ENCODE peak calls at places on chromosomes 3 and 15, in five cellular contexts. G is A549; I is AG08396; J is B cell; X is activated naive CD4-positive, alpha-beta T cell. P is an unnamed sample.

GRCh38 chr15:43218908-43219706 is 1.7 kb downstream of the EPB42 start:
- DNase-seq in G (no peak), I (no peak), J (no peak), X (no peak), P (peak; percentile 64)

GRCh38 chr3:192259661-192260060 is 467.7 kb downstream of the FGF12 start:
- DNase-seq in G (no peak), I (no peak), J (no peak), X (no peak), P (no peak)

GRCh38 chr3:119779731-119780383 is 2.0 kb upstream of the NR1I2 start:
- DNase-seq in G (no peak), I (no peak), J (no peak), X (no peak), P (no peak)

GRCh38 chr3:71430941-71431552 is 152.5 kb downstream of the FOXP1 start:
- DNase-seq in G (no peak), I (no peak), J (no peak), X (no peak), P (no peak)

GRCh38 chr3:158085358-158085757 is 20.9 kb downstream of the SHOX2 start:
- DNase-seq in G (no peak), I (no peak), J (no peak), X (no peak), P (no peak)

GRCh38 chr15:98154863-98155262 is 194.4 kb downstream of the ARRDC4 start:
- DNase-seq in G (no peak), I (no peak), J (no peak), X (no peak), P (peak; percentile 43)

GRCh38 chr3:45211466-45212094 is 14.5 kb downstream of the TMEM158 start:
- DNase-seq in G (no peak), I (no peak), J (no peak), X (no peak), P (no peak)

GRCh38 chr3:15768421-15769255 is 29.1 kb downstream of the ANKRD28 start:
- DNase-seq in G (peak; percentile 93), I (peak; percentile 73), J (no peak), X (no peak), P (peak; percentile 94)

P was measured in adipocyte.